ENCODE peak calls at places on chromosomes 5 and 9, in seven cellular contexts. O, H, F, S, W, T and R are unnamed samples.

GRCh38 chr5:96968614-96969013 is 32.7 kb downstream of the LNPEP start:
- DNase-seq in O (no peak), H (no peak), F (no peak), S (no peak), W (no peak), T (peak; percentile 74), R (no peak)

GRCh38 chr5:146340260-146341081 is 1.8 kb downstream of the POU4F3 start:
- DNase-seq in O (peak; percentile 52), H (peak; percentile 62), F (no peak), S (peak; percentile 12), W (peak; percentile 63), T (peak; percentile 68), R (no peak)

GRCh38 chr9:11319477-11320060 is 706.8 kb upstream of the PTPRD start:
- DNase-seq in O (peak; percentile 33), H (peak; percentile 15), F (no peak), S (no peak), W (no peak), T (peak; percentile 50), R (peak; percentile 4)

GRCh38 chr5:171750316-171750788 is 35.3 kb upstream of the SMIM23 start:
- DNase-seq in O (peak; percentile 42), H (no peak), F (peak; percentile 8), S (no peak), W (peak; percentile 44), T (no peak), R (no peak)

GRCh38 chr5:69292349-69292748 is 40.3 kb downstream of the CCDC125 start:
- DNase-seq in O (no peak), H (no peak), F (no peak), S (no peak), W (no peak), T (no peak), R (no peak)

GRCh38 chr9:107336718-107337360 is 53.8 kb downstream of the RAD23B start:
- DNase-seq in O (peak; percentile 86), H (peak; percentile 34), F (no peak), S (no peak), W (no peak), T (no peak), R (no peak)

GRCh38 chr9:18585996-18586395 is 112.0 kb downstream of the ADAMTSL1 start:
- DNase-seq in O (no peak), H (no peak), F (no peak), S (no peak), W (no peak), T (no peak), R (no peak)

GRCh38 chr5:121156565-121156964 is 692.5 kb downstream of the PRR16 start:
- DNase-seq in O (no peak), H (no peak), F (no peak), S (no peak), W (no peak), T (no peak), R (no peak)

GRCh38 chr9:22111871-22112247 is 102.8 kb upstream of the CDKN2B start:
- DNase-seq in O (peak; percentile 41), H (no peak), F (no peak), S (no peak), W (no peak), T (peak; percentile 66), R (no peak)

GRCh38 chr5:122863240-122863639 is 17.8 kb downstream of the SNX24 start:
- DNase-seq in O (no peak), H (no peak), F (no peak), S (no peak), W (no peak), T (no peak), R (no peak)

GRCh38 chr9:131228096-131228495 is 48.2 kb downstream of the FAM78A start:
- DNase-seq in O (no peak), H (no peak), F (no peak), S (no peak), W (no peak), T (no peak), R (no peak)

GRCh38 chr9:84940294-84940693 is 270.8 kb downstream of the NTRK2 start:
- DNase-seq in O (no peak), H (no peak), F (no peak), S (no peak), W (no peak), T (no peak), R (no peak)

GRCh38 chr9:93118863-93119702 is 15.0 kb downstream of the NINJ1 start:
- DNase-seq in O (no peak), H (peak; percentile 3), F (no peak), S (peak; percentile 13), W (no peak), T (no peak), R (no peak)

GRCh38 chr9:92952861-92953620 is 5.7 kb downstream of the FGD3 start:
- DNase-seq in O (peak; percentile 40), H (no peak), F (no peak), S (no peak), W (no peak), T (no peak), R (no peak)

GRCh38 chr5:50744761-50745160 is 78.3 kb downstream of the PARP8 start:
- DNase-seq in O (no peak), H (no peak), F (no peak), S (no peak), W (no peak), T (peak; percentile 85), R (no peak)

GRCh38 chr5:53826503-53826902 is 266.1 kb downstream of the NDUFS4 start:
- DNase-seq in O (no peak), H (no peak), F (no peak), S (no peak), W (no peak), T (no peak), R (no peak)

GRCh38 chr9:130243015-130243881 is 22.3 kb upstream of the HMCN2 start:
- DNase-seq in O (peak; percentile 65), H (peak; percentile 76), F (peak; percentile 47), S (peak; percentile 47), W (peak; percentile 58), T (peak; percentile 48), R (no peak)

GRCh38 chr5:10642367-10642766 is 78.5 kb downstream of the ANKRD33B start:
- DNase-seq in O (no peak), H (no peak), F (no peak), S (no peak), W (no peak), T (no peak), R (no peak)

GRCh38 chr5:172410160-172410559 is 44.2 kb downstream of the SH3PXD2B start:
- DNase-seq in O (peak; percentile 95), H (peak; percentile 16), F (no peak), S (no peak), W (no peak), T (peak; percentile 83), R (no peak)

GRCh38 chr5:120735076-120735475 is 271.0 kb downstream of the PRR16 start:
- DNase-seq in O (peak; percentile 14), H (no peak), F (no peak), S (no peak), W (no peak), T (no peak), R (no peak)

GRCh38 chr9:94860678-94861588 is 134.4 kb downstream of the AOPEP start:
- DNase-seq in O (no peak), H (peak; percentile 28), F (no peak), S (no peak), W (no peak), T (peak; percentile 89), R (no peak)

GRCh38 chr9:94861589-94862241 is 135.2 kb downstream of the AOPEP start:
- DNase-seq in O (peak; percentile 43), H (peak; percentile 28), F (no peak), S (no peak), W (no peak), T (peak; percentile 92), R (no peak)

GRCh38 chr9:94864183-94864582 is 137.7 kb downstream of the AOPEP start:
- DNase-seq in O (no peak), H (no peak), F (no peak), S (no peak), W (no peak), T (peak; percentile 35), R (no peak)

GRCh38 chr9:94859891-94860290 is 133.4 kb downstream of the AOPEP start:
- DNase-seq in O (no peak), H (no peak), F (no peak), S (no peak), W (no peak), T (no peak), R (no peak)

DNA sequence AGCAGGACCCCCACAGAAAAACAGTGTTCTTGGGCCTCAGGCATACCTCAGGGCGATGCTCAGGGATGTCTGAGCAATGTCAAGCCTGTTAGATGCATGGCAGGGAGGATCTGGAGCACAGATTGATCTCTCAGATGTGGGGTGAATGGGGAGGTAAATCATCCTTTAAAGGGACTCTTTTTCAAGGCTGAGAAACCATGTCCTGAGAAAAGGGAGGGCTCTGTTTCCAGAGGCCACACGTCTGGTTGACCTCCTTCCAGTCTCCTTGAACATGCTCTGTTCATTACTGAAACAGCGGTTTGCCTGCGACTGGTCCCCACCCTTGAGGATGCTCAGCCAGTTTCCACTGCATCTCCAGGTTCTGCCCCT is 135.7 kb downstream of the AOPEP start:
- DNase-seq in O (no peak), H (no peak), F (no peak), S (no peak), W (no peak), T (no peak), R (no peak)
- H3K27ac ChIP-seq in O (peak overlapping the region; percentile 41), H (peak overlapping the region; percentile 39), F (no peak overlapping the region), S (no peak overlapping the region), W (peak overlapping the region; percentile 74), T (no peak overlapping the region), R (peak overlapping the region; percentile 75)

DNA sequence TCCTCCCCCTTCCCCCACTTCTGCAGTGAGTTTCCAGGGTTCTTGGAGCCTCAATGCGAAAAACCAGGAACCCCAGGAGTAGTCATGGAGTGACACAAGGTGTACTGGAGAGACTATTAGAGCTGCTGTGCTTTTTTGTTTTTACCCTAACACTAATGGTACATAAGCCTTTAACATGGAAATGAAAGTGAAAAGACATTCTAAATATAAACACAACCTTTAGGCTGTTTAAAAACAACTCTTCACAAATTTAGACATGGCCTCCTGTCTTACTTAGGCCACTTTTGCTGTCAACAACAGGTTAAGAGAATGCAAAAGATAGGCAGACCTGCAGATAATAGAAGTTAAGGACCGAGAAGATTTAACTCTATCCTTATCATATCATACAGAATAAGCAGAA is 232.2 kb downstream of the DENND1A start:
- DNase-seq in O (no peak), H (no peak), F (no peak), S (no peak), W (no peak), T (no peak), R (no peak)
- H3K27ac ChIP-seq in O (no peak overlapping the region), H (no peak overlapping the region), F (no peak overlapping the region), S (no peak overlapping the region), W (no peak overlapping the region), T (no peak overlapping the region), R (no peak overlapping the region)

GRCh38 chr5:58887721-58888409 is 305.0 kb downstream of the RAB3C start:
- DNase-seq in O (no peak), H (peak; percentile 28), F (no peak), S (peak; percentile 42), W (peak; percentile 56), T (peak; percentile 21), R (no peak)
- H3K27ac ChIP-seq in O (no peak overlapping the region), H (no peak overlapping the region), F (no peak overlapping the region), S (peak overlapping the region; percentile 41), W (peak overlapping the region; percentile 64), T (no peak overlapping the region), R (no peak overlapping the region)

DNA sequence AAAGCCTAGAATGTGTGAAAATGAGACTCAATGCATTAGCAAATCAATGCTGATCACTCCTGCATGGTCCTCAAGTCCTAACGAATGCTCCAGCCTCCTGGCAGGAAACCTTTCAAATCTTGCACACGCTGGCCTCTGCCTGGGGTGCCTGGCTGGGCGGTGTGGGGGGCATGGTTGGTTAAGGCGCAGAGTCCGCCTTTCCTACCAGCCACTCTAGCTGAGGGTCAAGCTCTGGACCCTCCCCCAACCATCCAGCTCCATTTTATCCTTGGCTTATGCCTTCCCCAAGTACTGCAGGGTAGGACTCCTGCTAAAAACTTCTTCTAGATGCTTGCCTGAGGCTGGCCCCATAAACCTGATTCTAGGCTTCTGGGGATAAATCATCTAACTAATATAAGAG is 850 bp upstream of the MVB12B start:
- DNase-seq in O (no peak), H (no peak), F (no peak), S (no peak), W (no peak), T (no peak), R (no peak)
- H3K27ac ChIP-seq in O (no peak overlapping the region), H (peak overlapping the region; percentile 69), F (no peak overlapping the region), S (peak overlapping the region; percentile 56), W (peak overlapping the region; percentile 88), T (no peak overlapping the region), R (peak overlapping the region; percentile 59)